ENCODE peak calls at places on chromosomes 6 and 20, in nine cellular contexts. T, C, X, K, G, H, U, D and W are unnamed samples.

GRCh38 chr6:29653452-29654038 is 3.3 kb upstream of the MOG start:
- DNase-seq in T (no peak), C (peak), X (peak), K (peak), G (peak), H (no peak), U (peak), D (peak), W (peak)

GRCh38 chr6:113103618-113104390 is 753.3 kb upstream of the MARCKS start:
- DNase-seq in T (no peak), C (no peak), X (peak), K (peak), G (no peak), H (no peak), U (no peak), D (no peak), W (no peak)

GRCh38 chr6:2839982-2840793 is 1.5 kb downstream of the SERPINB1 start:
- DNase-seq in T (no peak), C (no peak), X (no peak), K (no peak), G (no peak), H (no peak), U (no peak), D (no peak), W (no peak)

GRCh38 chr6:18352842-18353241 is 34.3 kb upstream of the RNF144B start:
- DNase-seq in T (no peak), C (no peak), X (no peak), K (no peak), G (no peak), H (no peak), U (no peak), D (no peak), W (no peak)

GRCh38 chr6:89120371-89120770 is 2.5 kb upstream of the SRSF12 start:
- DNase-seq in T (no peak), C (no peak), X (no peak), K (no peak), G (no peak), H (no peak), U (no peak), D (no peak), W (no peak)

GRCh38 chr20:56393133-56393472 is 658 bp downstream of the CSTF1 start:
- DNase-seq in T (no peak), C (no peak), X (no peak), K (no peak), G (no peak), H (no peak), U (peak), D (no peak), W (no peak)

GRCh38 chr6:158452191-158452590 is 107.7 kb upstream of the TMEM181 start:
- DNase-seq in T (no peak), C (no peak), X (no peak), K (no peak), G (no peak), H (no peak), U (no peak), D (no peak), W (no peak)

GRCh38 chr6:37324131-37325033 is 29.4 kb upstream of the RNF8 start:
- DNase-seq in T (no peak), C (no peak), X (no peak), K (no peak), G (no peak), H (no peak), U (no peak), D (no peak), W (no peak)

GRCh38 chr6:118444796-118445195 is 103.3 kb upstream of the PLN start:
- DNase-seq in T (no peak), C (no peak), X (no peak), K (no peak), G (no peak), H (no peak), U (no peak), D (no peak), W (no peak)

GRCh38 chr6:133101790-133102189 is 139.4 kb upstream of the EYA4 start:
- DNase-seq in T (no peak), C (no peak), X (no peak), K (no peak), G (no peak), H (no peak), U (no peak), D (no peak), W (no peak)

GRCh38 chr20:14580426-14581074 is 243.1 kb upstream of the FLRT3 start:
- DNase-seq in T (no peak), C (no peak), X (no peak), K (no peak), G (no peak), H (no peak), U (no peak), D (no peak), W (no peak)

GRCh38 chr6:6002809-6003333 is 3.9 kb downstream of the NRN1 start:
- DNase-seq in T (no peak), C (no peak), X (no peak), K (no peak), G (no peak), H (no peak), U (no peak), D (no peak), W (no peak)

GRCh38 chr20:22449115-22449973 is 135.0 kb downstream of the FOXA2 start:
- DNase-seq in T (no peak), C (peak), X (no peak), K (no peak), G (no peak), H (no peak), U (no peak), D (no peak), W (peak)

GRCh38 chr6:147127587-147127986 is 76.6 kb upstream of the STXBP5 start:
- DNase-seq in T (no peak), C (no peak), X (no peak), K (no peak), G (no peak), H (no peak), U (no peak), D (no peak), W (no peak)

GRCh38 chr6:36136551-36136950 is 6.2 kb downstream of the MAPK13 start:
- DNase-seq in T (no peak), C (no peak), X (no peak), K (no peak), G (no peak), H (no peak), U (no peak), D (no peak), W (no peak)

GRCh38 chr6:156438519-156438918 is 338.7 kb upstream of the ARID1B start:
- DNase-seq in T (no peak), C (no peak), X (no peak), K (no peak), G (no peak), H (no peak), U (no peak), D (no peak), W (no peak)

GRCh38 chr6:144063744-144064401 is 31.5 kb downstream of the SF3B5 start:
- DNase-seq in T (peak), C (peak), X (no peak), K (no peak), G (peak), H (peak), U (peak), D (peak), W (peak)

GRCh38 chr20:62644044-62644795 is 1.9 kb downstream of the SLCO4A1 start:
- DNase-seq in T (no peak), C (no peak), X (no peak), K (no peak), G (no peak), H (no peak), U (no peak), D (no peak), W (no peak)

GRCh38 chr6:116406678-116407345 is 36.1 kb downstream of the DSE start:
- DNase-seq in T (no peak), C (no peak), X (no peak), K (peak), G (no peak), H (no peak), U (no peak), D (no peak), W (no peak)

GRCh38 chr6:43188426-43188825 is 6.4 kb downstream of the CUL9 start:
- DNase-seq in T (no peak), C (no peak), X (no peak), K (no peak), G (no peak), H (no peak), U (no peak), D (no peak), W (no peak)

GRCh38 chr20:33568378-33569289 is 78.7 kb downstream of the CBFA2T2 start:
- DNase-seq in T (no peak), C (peak), X (no peak), K (no peak), G (peak), H (no peak), U (no peak), D (peak), W (peak)

GRCh38 chr20:32989507-32990283 is 14.5 kb downstream of the SUN5 start:
- DNase-seq in T (no peak), C (no peak), X (no peak), K (no peak), G (no peak), H (no peak), U (no peak), D (no peak), W (no peak)

GRCh38 chr6:41688256-41688965 is 47.0 kb downstream of the TFEB start:
- DNase-seq in T (no peak), C (peak), X (no peak), K (no peak), G (no peak), H (no peak), U (no peak), D (no peak), W (no peak)

GRCh38 chr20:46580613-46581012 is 30.2 kb upstream of the OCSTAMP start:
- DNase-seq in T (no peak), C (no peak), X (no peak), K (no peak), G (no peak), H (no peak), U (no peak), D (no peak), W (no peak)

GRCh38 chr6:14439419-14439818 is 321.8 kb downstream of the CD83 start:
- DNase-seq in T (no peak), C (no peak), X (no peak), K (no peak), G (no peak), H (no peak), U (no peak), D (no peak), W (no peak)

GRCh38 chr20:63664861-63665594 is 6.9 kb downstream of the RTEL1 start:
- DNase-seq in T (no peak), C (no peak), X (no peak), K (no peak), G (no peak), H (no peak), U (no peak), D (no peak), W (peak)

GRCh38 chr20:11035211-11035610 is 361.4 kb upstream of the JAG1 start:
- DNase-seq in T (no peak), C (no peak), X (no peak), K (no peak), G (no peak), H (no peak), U (no peak), D (no peak), W (no peak)

GRCh38 chr20:51661609-51662178 is 106.5 kb downstream of the ATP9A start:
- DNase-seq in T (peak), C (no peak), X (no peak), K (no peak), G (no peak), H (no peak), U (no peak), D (no peak), W (no peak)

GRCh38 chr20:19867940-19868371 is 109.9 kb downstream of the RIN2 start:
- DNase-seq in T (no peak), C (peak), X (no peak), K (no peak), G (no peak), H (no peak), U (no peak), D (no peak), W (no peak)

GRCh38 chr20:60921021-60921622 is 330.9 kb upstream of the CDH4 start:
- DNase-seq in T (peak), C (no peak), X (no peak), K (no peak), G (peak), H (peak), U (no peak), D (no peak), W (peak)

GRCh38 chr6:100509101-100509500 is 44.4 kb upstream of the SIM1 start:
- DNase-seq in T (no peak), C (no peak), X (no peak), K (no peak), G (no peak), H (no peak), U (no peak), D (no peak), W (no peak)